ENCODE peak calls at places on chromosome 11, in nine cellular contexts. L is iPS-NIHi11; R is fibroblast of the aortic adventitia; T is putamen; D is tibial nerve; O is NCI-H146; X is effector memory CD8-positive, alpha-beta T cell; A is amniotic stem cell; N is endodermal cell. U is an unnamed sample.

GRCh38 chr11:106286881-106287504 is 209.5 kb downstream of the AASDHPPT start:
- DNase-seq in X (no peak), O (no peak), L (no peak), T (no peak), R (no peak), N (peak; percentile 73), A (no peak), D (no peak), U (peak; percentile 53)

GRCh38 chr11:78354741-78355705 is 62.6 kb downstream of the GAB2 start:
- DNase-seq in D (no peak), R (peak; percentile 79), N (no peak), X (no peak), O (peak; percentile 83), T (no peak), L (no peak), A (no peak), U (peak; percentile 59)

GRCh38 chr11:78150754-78151153 is 11.3 kb upstream of the ALG8 start:
- DNase-seq in O (no peak), D (no peak), A (no peak), T (no peak), L (no peak), R (no peak), X (no peak), N (no peak), U (no peak)

GRCh38 chr11:35997908-35998307 is 54.0 kb downstream of the LDLRAD3 start:
- DNase-seq in X (no peak), R (no peak), T (no peak), A (no peak), O (no peak), N (no peak), D (no peak), L (no peak), U (no peak)

GRCh38 chr11:19570889-19571288 is 141.7 kb upstream of the NAV2 start:
- DNase-seq in R (no peak), O (no peak), X (no peak), N (no peak), T (no peak), A (no peak), L (no peak), D (no peak), U (no peak)

GRCh38 chr11:70210516-70210915 is 7.4 kb downstream of the FADD start:
- DNase-seq in A (no peak), D (no peak), L (no peak), X (no peak), O (no peak), T (no peak), N (no peak), R (peak; percentile 23), U (no peak)

GRCh38 chr11:114229062-114229450 is 67.1 kb upstream of the NNMT start:
- DNase-seq in L (no peak), R (no peak), N (no peak), X (no peak), D (no peak), T (peak; percentile 78), O (no peak), A (no peak), U (no peak)

GRCh38 chr11:116454020-116454645 is 318.7 kb downstream of the BUD13 start:
- DNase-seq in T (peak; percentile 7), N (peak; percentile 90), R (peak; percentile 63), X (no peak), D (peak; percentile 36), A (no peak), O (peak; percentile 74), L (peak; percentile 66), U (peak; percentile 60)

GRCh38 chr11:110447897-110448522 is 18.3 kb downstream of the FDX1 start:
- DNase-seq in X (no peak), L (peak; percentile 22), O (peak; percentile 21), R (peak; percentile 28), N (no peak), A (no peak), D (no peak), T (no peak), U (no peak)

GRCh38 chr11:92867913-92868619 is 101.4 kb upstream of the MTNR1B start:
- DNase-seq in X (no peak), D (no peak), O (peak; percentile 23), R (no peak), T (no peak), A (no peak), N (no peak), L (no peak), U (no peak)

GRCh38 chr11:134045799-134046635 is 22.9 kb upstream of the JAM3 start:
- DNase-seq in D (no peak), R (no peak), T (no peak), A (no peak), O (peak; percentile 56), N (peak; percentile 87), L (peak; percentile 37), X (no peak), U (peak; percentile 61)

U was measured in neural progenitor cell.